ENCODE peak calls at places on chromosomes 1 and 21, in five cellular contexts. N is right lobe of liver, M is A549, C is heart left ventricle, Q is K562. B is an unnamed sample.

GRCh38 chr1:190759807-190760206 is 282.1 kb upstream of the BRINP3 start:
- ATAC-seq in C (no peak), Q (no peak), M (no peak), N (no peak), B (no peak)

GRCh38 chr1:166170726-166171125 is 3.9 kb upstream of the FAM78B start:
- ATAC-seq in C (no peak), N (no peak), M (no peak), Q (no peak), B (no peak)

GRCh38 chr1:235225299-235225698 is 64.2 kb upstream of the RBM34 start:
- ATAC-seq in M (no peak), C (no peak), Q (no peak), N (no peak), B (no peak)

GRCh38 chr21:42425603-42425985 is 21.9 kb downstream of the UBASH3A start:
- ATAC-seq in Q (no peak), C (no peak), N (no peak), M (no peak), B (no peak)

GRCh38 chr1:113125469-113125868 is 52.5 kb downstream of the LRIG2 start:
- ATAC-seq in C (no peak), M (no peak), N (peak), Q (no peak), B (no peak)

GRCh38 chr1:155479205-155479604 is 83.4 kb downstream of the ASH1L start:
- ATAC-seq in N (no peak), Q (peak), C (no peak), M (peak), B (no peak)

GRCh38 chr1:220290163-220290761 is 18.0 kb upstream of the RAB3GAP2 start:
- ATAC-seq in M (no peak), C (no peak), Q (no peak), N (no peak), B (no peak)

GRCh38 chr1:182229451-182229850 is 162.1 kb downstream of the GLUL start:
- ATAC-seq in M (no peak), Q (no peak), N (no peak), C (no peak), B (no peak)

GRCh38 chr1:117396074-117396473 is 28.8 kb downstream of the MAN1A2 start:
- ATAC-seq in M (no peak), C (no peak), N (no peak), Q (no peak), B (no peak)

GRCh38 chr21:38918629-38919346 is 113.1 kb downstream of the ETS2 start:
- ATAC-seq in M (no peak), C (no peak), Q (no peak), N (peak), B (no peak)

GRCh38 chr1:158901623-158902022 is 29.7 kb upstream of the PYHIN1 start:
- ATAC-seq in M (no peak), N (no peak), C (no peak), Q (no peak), B (no peak)

GRCh38 chr1:99682291-99682751 is 36.4 kb downstream of the PALMD start:
- ATAC-seq in N (no peak), Q (no peak), M (no peak), C (no peak), B (no peak)

GRCh38 chr21:38286739-38287426 is 30.1 kb downstream of the KCNJ15 start:
- ATAC-seq in N (no peak), C (no peak), Q (no peak), M (no peak), B (no peak)

GRCh38 chr1:165884690-165885304 is 57.4 kb downstream of the UCK2 start:
- ATAC-seq in C (no peak), Q (no peak), N (peak), M (no peak), B (no peak)

GRCh38 chr1:162689745-162690671 is 57.7 kb downstream of the DDR2 start:
- ATAC-seq in C (no peak), M (no peak), Q (no peak), N (peak), B (peak)

GRCh38 chr1:246477634-246478033 is 29.4 kb downstream of the SMYD3 start:
- ATAC-seq in M (no peak), N (no peak), Q (no peak), C (no peak), B (no peak)

GRCh38 chr1:227447531-227447990 is 115.8 kb upstream of the ZNF678 start:
- ATAC-seq in Q (no peak), M (peak), N (no peak), C (peak), B (no peak)

GRCh38 chr1:11131816-11132215 is 32.1 kb upstream of the EXOSC10 start:
- ATAC-seq in C (no peak), Q (no peak), N (peak), M (no peak), B (no peak)

GRCh38 chr1:204530932-204531331 is 14.7 kb downstream of the MDM4 start:
- ATAC-seq in N (no peak), Q (no peak), C (no peak), M (no peak), B (no peak)

GRCh38 chr1:22731924-22732522 is 21.4 kb downstream of the EPHB2 start:
- ATAC-seq in M (peak), Q (peak), N (no peak), C (no peak), B (peak)

GRCh38 chr1:29900727-29901126 is 664.4 kb downstream of the PTPRU start:
- ATAC-seq in M (no peak), C (peak), N (no peak), Q (no peak), B (no peak)

GRCh38 chr21:35268817-35269216 is 219.7 kb upstream of the RUNX1 start:
- ATAC-seq in C (no peak), M (no peak), N (no peak), Q (no peak), B (no peak)

GRCh38 chr1:245404527-245404926 is 249.7 kb downstream of the KIF26B start:
- ATAC-seq in M (no peak), N (no peak), C (no peak), Q (no peak), B (no peak)

GRCh38 chr1:48329905-48330304 is 107.4 kb downstream of the SLC5A9 start:
- ATAC-seq in N (no peak), C (no peak), Q (no peak), M (no peak), B (no peak)

GRCh38 chr1:116333171-116334014 is 39.7 kb upstream of the ATP1A1 start:
- ATAC-seq in C (no peak), N (no peak), M (no peak), Q (no peak), B (no peak)

GRCh38 chr1:11979453-11979817 is 809 bp upstream of the MFN2 start:
- ATAC-seq in M (peak), Q (peak), C (peak), N (peak), B (peak)

GRCh38 chr1:17643861-17644703 is 104.6 kb downstream of the ARHGEF10L start:
- ATAC-seq in N (peak), C (no peak), M (no peak), Q (no peak), B (no peak)

GRCh38 chr1:19437911-19438310 is 47.4 kb downstream of the CAPZB start:
- ATAC-seq in M (no peak), C (peak), Q (no peak), N (peak), B (peak)

GRCh38 chr1:203425668-203425999 is 50.0 kb upstream of the PRELP start:
- ATAC-seq in Q (no peak), C (no peak), N (no peak), M (peak), B (no peak)

GRCh38 chr1:182955596-182956588 is 2.9 kb upstream of the SHCBP1L start:
- ATAC-seq in M (peak), C (no peak), N (no peak), Q (peak), B (no peak)

GRCh38 chr1:224259986-224260385 is 70.0 kb downstream of the NVL start:
- ATAC-seq in C (no peak), M (no peak), N (no peak), Q (no peak), B (no peak)

GRCh38 chr21:34994646-34995631 is 54.2 kb downstream of the RUNX1 start:
- ATAC-seq in N (no peak), Q (peak), C (no peak), M (no peak), B (no peak)

GRCh38 chr1:43034778-43035177 is 76.1 kb upstream of the SLC2A1 start:
- ATAC-seq in M (no peak), N (no peak), C (no peak), Q (no peak), B (no peak)

GRCh38 chr1:51514733-51515132 is 4.3 kb downstream of the EPS15 start:
- ATAC-seq in C (no peak), M (no peak), Q (no peak), N (no peak), B (no peak)
- H3K4me3 ChIP-seq in C (peak), M (no peak), Q (no peak), N (no peak), B (no peak)

GRCh38 chr1:164855930-164856329 is 296.9 kb downstream of the PBX1 start:
- ATAC-seq in C (no peak), N (no peak), Q (no peak), M (no peak), B (no peak)

GRCh38 chr1:164853146-164853545 is 294.2 kb downstream of the PBX1 start:
- ATAC-seq in C (no peak), M (peak), Q (no peak), N (no peak), B (no peak)

GRCh38 chr1:164858233-164858632 is 299.2 kb downstream of the PBX1 start:
- ATAC-seq in Q (no peak), C (peak), M (no peak), N (no peak), B (no peak)

GRCh38 chr1:164861632-164862031 is 302.6 kb downstream of the PBX1 start:
- ATAC-seq in Q (no peak), M (no peak), C (no peak), N (no peak), B (no peak)

DNA sequence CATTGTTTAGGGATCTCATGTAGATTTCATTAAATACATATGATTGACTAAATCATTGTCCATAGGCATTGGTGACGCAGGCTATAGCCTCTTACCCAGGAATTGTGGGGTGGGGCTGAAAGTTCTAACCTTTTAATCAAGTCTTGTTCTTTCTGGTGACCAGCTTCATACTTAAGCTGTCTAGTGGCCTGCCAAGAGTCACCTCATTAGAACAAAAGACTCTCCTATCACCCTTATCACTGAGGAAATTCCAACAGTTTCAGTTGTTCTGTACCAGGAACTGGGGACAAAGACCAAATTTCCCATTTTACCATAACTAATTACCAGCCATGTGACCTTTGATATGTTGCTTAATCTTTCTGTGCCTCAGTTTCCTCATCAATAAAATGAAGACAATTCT is 298.5 kb downstream of the PBX1 start:
- ATAC-seq in C (no peak), Q (no peak), M (no peak), N (no peak), B (no peak)
- H3K27ac ChIP-seq in C (peak), Q (no peak), M (no peak), N (no peak), B (peak)

DNA sequence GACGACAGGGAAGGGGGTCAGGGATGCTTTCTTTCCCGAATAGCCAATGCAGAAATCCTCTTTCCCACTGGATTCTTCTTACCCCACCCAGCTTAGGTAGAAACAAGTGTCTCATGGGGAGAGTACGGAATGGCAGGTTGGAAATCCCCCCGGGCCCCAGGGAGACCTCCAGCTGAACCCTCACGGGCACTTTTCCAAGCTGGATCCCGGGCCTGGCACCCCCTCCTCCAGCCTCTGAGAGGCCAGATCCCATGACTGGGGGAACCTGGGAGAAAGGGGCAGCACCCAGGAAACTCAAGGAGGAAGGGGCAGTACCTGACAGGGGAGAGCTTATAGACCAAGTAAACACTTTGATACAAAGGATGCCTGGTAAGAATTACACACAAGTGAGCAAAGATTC is 1.3 kb downstream of the PKP1 start:
- ATAC-seq in Q (no peak), M (no peak), C (no peak), N (no peak), B (no peak)
- TF ChIP-seq POLR2A in Q (no peak), M (no peak), C (no peak), N (no peak), B (no peak)

DNA sequence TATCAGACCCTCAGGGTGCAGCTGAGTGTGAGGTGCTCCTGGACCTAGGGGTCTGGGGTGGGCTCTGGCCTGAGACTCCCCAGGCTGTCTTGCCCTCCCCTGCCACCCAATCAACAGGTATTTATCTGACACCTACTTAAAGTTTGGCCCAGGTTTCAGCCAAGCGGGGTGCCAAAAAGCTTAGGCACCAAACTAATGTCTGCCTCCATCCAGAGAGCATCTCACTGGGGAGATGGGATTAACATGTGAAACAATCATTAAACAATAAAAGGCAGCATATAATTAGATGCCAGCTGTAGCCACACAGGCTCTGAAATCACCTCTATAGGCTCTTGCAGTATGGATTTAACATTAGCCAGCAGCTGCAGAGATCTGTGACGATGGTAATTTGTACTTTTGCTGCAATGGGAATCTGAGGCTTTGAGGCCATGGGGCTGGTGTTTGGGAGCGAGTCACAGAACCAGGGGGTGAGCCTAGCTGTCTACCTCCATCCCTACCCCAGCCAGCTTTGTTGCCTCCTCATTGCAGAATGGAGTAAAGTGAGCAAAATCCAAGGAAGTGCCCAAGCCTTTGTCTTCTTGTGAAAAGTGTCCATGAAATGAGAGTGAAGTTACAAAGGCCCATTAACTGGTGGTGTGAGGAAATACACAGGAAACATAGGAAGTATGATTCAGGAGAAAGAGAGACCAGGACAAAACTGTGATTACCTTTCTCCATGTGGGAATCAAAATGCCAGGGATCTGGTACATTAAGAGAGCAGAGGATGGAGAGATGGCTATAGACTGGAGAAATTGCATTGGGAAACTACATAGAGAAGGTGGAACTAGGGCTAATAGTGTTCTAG is 36.1 kb downstream of the EIF2D start:
- ATAC-seq in C (no peak), Q (no peak), M (no peak), N (no peak), B (no peak)
- H3K4me3 ChIP-seq in C (no peak), Q (no peak), M (no peak), N (no peak), B (no peak)

GRCh38 chr1:21020151-21020550 is 156.5 kb downstream of the EIF4G3 start:
- ATAC-seq in M (no peak), N (no peak), C (no peak), Q (no peak), B (no peak)
- H3K27ac ChIP-seq in M (peak), N (no peak), C (no peak), Q (peak), B (no peak)

GRCh38 chr1:26744075-26744958 is 43.4 kb upstream of the PIGV start:
- ATAC-seq in N (peak), C (peak), Q (peak), M (peak), B (peak)
- TF ChIP-seq POLR2A in N (peak), C (no peak), Q (no peak), M (no peak), B (no peak)

DNA sequence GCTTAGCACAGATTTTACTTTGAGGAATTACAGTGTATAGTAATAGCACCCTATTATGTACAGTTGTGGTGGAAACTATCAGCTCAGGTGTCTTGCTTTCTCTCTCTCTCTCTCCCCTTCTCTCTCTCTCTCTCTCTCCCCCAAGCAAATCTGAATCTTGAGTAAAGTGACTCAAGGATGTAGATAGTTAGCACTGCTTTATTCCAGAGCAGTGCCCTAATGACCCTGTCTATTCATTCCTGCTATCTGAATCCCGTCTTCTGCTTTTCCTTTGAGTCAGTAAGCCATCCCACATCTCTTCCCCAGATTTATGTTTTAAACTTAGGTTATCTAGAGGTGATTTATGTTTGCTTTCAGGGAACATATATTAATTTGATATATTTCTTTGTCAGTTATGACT is 5.2 kb upstream of the HPCAL4 start:
- ATAC-seq in N (no peak), Q (no peak), C (no peak), M (no peak), B (no peak)
- H3K4me3 ChIP-seq in N (no peak), Q (no peak), C (no peak), M (no peak), B (no peak)

GRCh38 chr1:54404939-54405880 is 984 bp downstream of the SSBP3 start:
- ATAC-seq in C (no peak), N (peak), Q (no peak), M (no peak), B (no peak)

GRCh38 chr1:54403377-54403776 is 2.8 kb downstream of the SSBP3 start:
- ATAC-seq in C (no peak), Q (no peak), M (no peak), N (no peak), B (no peak)

GRCh38 chr1:54403808-54404261 is 2.4 kb downstream of the SSBP3 start:
- ATAC-seq in N (no peak), Q (peak), C (no peak), M (no peak), B (no peak)

GRCh38 chr1:54402896-54403295 is 3.3 kb downstream of the SSBP3 start:
- ATAC-seq in M (no peak), N (no peak), Q (no peak), C (no peak), B (no peak)

DNA sequence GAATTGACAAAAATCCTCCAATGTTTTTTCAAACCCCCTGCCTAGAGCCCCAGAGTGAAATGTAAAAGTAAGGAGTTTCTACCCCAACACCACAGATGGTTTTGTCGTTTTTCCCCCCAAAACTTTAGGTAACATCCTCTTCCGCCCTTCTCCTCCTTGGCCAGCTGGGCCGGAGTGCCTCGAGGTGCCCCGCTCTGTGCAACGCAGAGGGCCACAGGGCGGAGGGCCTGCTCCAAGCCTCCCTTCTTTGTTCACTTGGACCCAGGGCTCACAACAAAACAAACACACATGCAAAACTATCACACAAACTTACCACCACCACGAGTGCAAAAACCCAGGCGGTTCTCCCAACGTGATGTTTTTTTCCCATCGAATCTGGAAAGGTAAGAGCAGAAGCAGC is 1.9 kb downstream of the SSBP3 start:
- ATAC-seq in M (no peak), Q (no peak), C (no peak), N (no peak), B (no peak)
- H3K27ac ChIP-seq in M (no peak), Q (peak), C (peak), N (no peak), B (peak)

GRCh38 chr1:206786212-206786886 is 14.1 kb upstream of the IL10 start:
- ATAC-seq in Q (no peak), N (no peak), M (no peak), C (no peak), B (no peak)
- TF ChIP-seq POLR2A in Q (no peak), N (no peak), M (no peak), C (no peak), B (no peak)

B was measured in gastroesophageal sphincter.